ENCODE peak calls at places on chromosomes 7 and 10, in nine cellular contexts. X, E, P, J, W, C, H, N and S are unnamed samples.

GRCh38 chr10:112898540-112899395 is 51.3 kb upstream of the TCF7L2 start:
- DNase-seq in X (peak), E (no peak), P (no peak), J (no peak), W (peak), C (no peak), H (no peak), N (no peak), S (no peak)

GRCh38 chr10:21311426-21311825 is 214.1 kb downstream of the SKIDA1 start:
- DNase-seq in X (no peak), E (no peak), P (no peak), J (no peak), W (no peak), C (no peak), H (no peak), N (no peak), S (no peak)

GRCh38 chr10:46523119-46523880 is 33.2 kb downstream of the GPRIN2 start:
- DNase-seq in X (peak), E (peak), P (no peak), J (no peak), W (peak), C (peak), H (peak), N (no peak), S (peak)

GRCh38 chr7:112550468-112551060 is 69.8 kb downstream of the LSMEM1 start:
- DNase-seq in X (no peak), E (no peak), P (no peak), J (no peak), W (no peak), C (no peak), H (peak), N (peak), S (no peak)

GRCh38 chr10:89591796-89592271 is 53.2 kb downstream of the PANK1 start:
- DNase-seq in X (no peak), E (no peak), P (no peak), J (no peak), W (no peak), C (peak), H (no peak), N (no peak), S (no peak)

GRCh38 chr7:51263631-51264484 is 52.8 kb downstream of the COBL start:
- DNase-seq in X (no peak), E (no peak), P (no peak), J (no peak), W (no peak), C (no peak), H (no peak), N (no peak), S (no peak)

GRCh38 chr7:109639561-109639960 is 1069.9 kb downstream of the DNAJB9 start:
- DNase-seq in X (no peak), E (no peak), P (no peak), J (no peak), W (no peak), C (no peak), H (no peak), N (no peak), S (no peak)

GRCh38 chr10:117112220-117112619 is 25.9 kb downstream of the VAX1 start:
- DNase-seq in X (no peak), E (no peak), P (no peak), J (no peak), W (no peak), C (no peak), H (no peak), N (peak), S (no peak)

GRCh38 chr7:105399043-105399725 is 10.5 kb upstream of the SRPK2 start:
- DNase-seq in X (no peak), E (no peak), P (no peak), J (no peak), W (no peak), C (no peak), H (peak), N (no peak), S (no peak)

GRCh38 chr7:135801045-135801693 is 52.6 kb upstream of the FAM180A start:
- DNase-seq in X (peak), E (no peak), P (no peak), J (no peak), W (no peak), C (no peak), H (peak), N (peak), S (no peak)

GRCh38 chr7:93558705-93559614 is 15.6 kb downstream of the CALCR start:
- DNase-seq in X (no peak), E (no peak), P (no peak), J (no peak), W (no peak), C (no peak), H (no peak), N (no peak), S (no peak)

GRCh38 chr10:133199992-133200611 is 29.9 kb upstream of the UTF1 start:
- DNase-seq in X (no peak), E (no peak), P (no peak), J (no peak), W (peak), C (no peak), H (no peak), N (no peak), S (no peak)

GRCh38 chr10:77599651-77600050 is 38.0 kb downstream of the KCNMA1 start:
- DNase-seq in X (no peak), E (no peak), P (no peak), J (no peak), W (no peak), C (no peak), H (no peak), N (no peak), S (peak)

GRCh38 chr7:35630573-35630972 is 64.4 kb downstream of the HERPUD2 start:
- DNase-seq in X (no peak), E (no peak), P (no peak), J (no peak), W (no peak), C (no peak), H (no peak), N (peak), S (no peak)

GRCh38 chr10:79104264-79104954 is 35.6 kb downstream of the ZMIZ1 start:
- DNase-seq in X (no peak), E (no peak), P (no peak), J (no peak), W (peak), C (peak), H (no peak), N (no peak), S (no peak)

GRCh38 chr10:21534611-21535493 is 820 bp downstream of the MLLT10 start:
- DNase-seq in X (peak), E (peak), P (no peak), J (peak), W (peak), C (peak), H (peak), N (peak), S (peak)

GRCh38 chr10:8778713-8779112 is 724.2 kb downstream of the GATA3 start:
- DNase-seq in X (no peak), E (no peak), P (no peak), J (no peak), W (no peak), C (no peak), H (no peak), N (no peak), S (no peak)

GRCh38 chr10:31832261-31832660 is 96.4 kb downstream of the ARHGAP12 start:
- DNase-seq in X (no peak), E (no peak), P (no peak), J (no peak), W (no peak), C (no peak), H (no peak), N (no peak), S (no peak)

GRCh38 chr10:104445359-104445758 is 91.7 kb downstream of the CFAP58 start:
- DNase-seq in X (no peak), E (no peak), P (no peak), J (no peak), W (no peak), C (no peak), H (no peak), N (no peak), S (no peak)

GRCh38 chr10:69961168-69961863 is 91.3 kb upstream of the MACROH2A2 start:
- DNase-seq in X (no peak), E (no peak), P (no peak), J (no peak), W (no peak), C (no peak), H (no peak), N (no peak), S (no peak)

GRCh38 chr10:70272925-70273316 is 10.9 kb downstream of the NPFFR1 start:
- DNase-seq in X (no peak), E (no peak), P (no peak), J (no peak), W (no peak), C (no peak), H (peak), N (peak), S (no peak)

GRCh38 chr7:134254311-134254710 is 62.4 kb downstream of the SLC35B4 start:
- DNase-seq in X (no peak), E (no peak), P (no peak), J (no peak), W (no peak), C (no peak), H (peak), N (no peak), S (no peak)

GRCh38 chr7:97871659-97872024 is 566 bp downstream of the ASNS start:
- DNase-seq in X (no peak), E (no peak), P (no peak), J (no peak), W (no peak), C (no peak), H (peak), N (no peak), S (no peak)

GRCh38 chr7:155943251-155943899 is 131.1 kb upstream of the SHH start:
- DNase-seq in X (no peak), E (no peak), P (no peak), J (no peak), W (no peak), C (no peak), H (no peak), N (no peak), S (no peak)

GRCh38 chr10:30098624-30099023 is 39.2 kb upstream of the JCAD start:
- DNase-seq in X (no peak), E (no peak), P (no peak), J (no peak), W (no peak), C (no peak), H (no peak), N (no peak), S (no peak)

GRCh38 chr7:20539201-20539600 is 76.3 kb upstream of the ABCB5 start:
- DNase-seq in X (no peak), E (no peak), P (no peak), J (no peak), W (no peak), C (no peak), H (peak), N (no peak), S (no peak)

GRCh38 chr7:17680026-17680425 is 260.3 kb downstream of the SNX13 start:
- DNase-seq in X (no peak), E (no peak), P (no peak), J (no peak), W (no peak), C (no peak), H (no peak), N (peak), S (peak)

GRCh38 chr7:80847895-80848294 is 71.0 kb downstream of the SEMA3C start:
- DNase-seq in X (no peak), E (no peak), P (no peak), J (no peak), W (no peak), C (no peak), H (no peak), N (no peak), S (no peak)

GRCh38 chr7:99001482-99002145 is 123.3 kb downstream of the TRRAP start:
- DNase-seq in X (no peak), E (no peak), P (no peak), J (no peak), W (no peak), C (no peak), H (no peak), N (no peak), S (no peak)

GRCh38 chr10:101297901-101298451 is 56.0 kb upstream of the BTRC start:
- DNase-seq in X (peak), E (peak), P (peak), J (peak), W (peak), C (peak), H (peak), N (no peak), S (peak)

GRCh38 chr10:64529003-64529350 is 1007.8 kb downstream of the REEP3 start:
- DNase-seq in X (no peak), E (no peak), P (no peak), J (no peak), W (no peak), C (no peak), H (no peak), N (no peak), S (no peak)